ENCODE peak calls at places on chromosomes 5 and 9, in five cellular contexts. A is heart left ventricle; Z is activated CD4-positive, alpha-beta T cell treated with anti-CD3 and anti-CD28 coated beads, Interleukin-2, amount 10 ng/mL, durations not matched to agents 7 days and 5 days; H is CD8-positive, alpha-beta memory T cell; G is activated CD8-positive, alpha-beta memory T cell treated with anti-CD3 and anti-CD28 coated beads for 1 hour. C is an unnamed sample.

GRCh38 chr9:100473271-100474081 is 527 bp downstream of the TMEFF1 start:
- DNase-seq in A (peak), Z (peak), H (no peak), G (no peak), C (peak)

GRCh38 chr5:170338933-170339779 is 41.6 kb upstream of the LCP2 start:
- DNase-seq in A (no peak), Z (peak), H (peak), G (peak), C (no peak)

GRCh38 chr9:134413890-134414731 is 87.9 kb downstream of the RXRA start:
- DNase-seq in A (peak), Z (no peak), H (no peak), G (no peak), C (peak)

GRCh38 chr5:153546566-153546965 is 56.1 kb downstream of the GRIA1 start:
- DNase-seq in A (no peak), Z (no peak), H (no peak), G (no peak), C (no peak)

GRCh38 chr5:134125195-134126015 is 10.9 kb downstream of the TCF7 start:
- DNase-seq in A (peak), Z (no peak), H (no peak), G (no peak), C (peak)

GRCh38 chr5:10333154-10334006 is 20.1 kb upstream of the MARCHF6 start:
- DNase-seq in A (peak), Z (no peak), H (no peak), G (no peak), C (no peak)

GRCh38 chr5:151151793-151152192 is 5.8 kb downstream of the ANXA6 start:
- DNase-seq in A (no peak), Z (peak), H (no peak), G (no peak), C (no peak)

GRCh38 chr5:74412064-74412463 is 228.5 kb downstream of the ENC1 start:
- DNase-seq in A (no peak), Z (no peak), H (no peak), G (no peak), C (no peak)

GRCh38 chr5:132506094-132506692 is 15.6 kb upstream of the IRF1 start:
- DNase-seq in A (no peak), Z (no peak), H (no peak), G (no peak), C (peak)

GRCh38 chr9:114176601-114177295 is 21.4 kb downstream of the COL27A1 start:
- DNase-seq in A (no peak), Z (no peak), H (no peak), G (no peak), C (no peak)

GRCh38 chr5:168931638-168932345 is 352.6 kb upstream of the PANK3 start:
- DNase-seq in A (no peak), Z (no peak), H (no peak), G (no peak), C (peak)

GRCh38 chr5:142913728-142914338 is 143.7 kb downstream of the ARHGAP26 start:
- DNase-seq in A (no peak), Z (no peak), H (no peak), G (no peak), C (no peak)

GRCh38 chr9:132998861-132999635 is 20.6 kb downstream of the GFI1B start:
- DNase-seq in A (no peak), Z (no peak), H (no peak), G (no peak), C (no peak)

GRCh38 chr9:7439355-7439978 is 360.1 kb downstream of the DMAC1 start:
- DNase-seq in A (no peak), Z (no peak), H (no peak), G (no peak), C (peak)

GRCh38 chr9:86942352-86943222 is 4.7 kb downstream of the GAS1 start:
- DNase-seq in A (no peak), Z (no peak), H (no peak), G (no peak), C (no peak)

GRCh38 chr5:82105457-82105856 is 133.6 kb downstream of the ATG10 start:
- DNase-seq in A (no peak), Z (no peak), H (no peak), G (no peak), C (peak)

GRCh38 chr5:154189256-154189818 is 1.2 kb upstream of the GALNT10 start:
- DNase-seq in A (no peak), Z (no peak), H (no peak), G (no peak), C (peak)

GRCh38 chr5:67146981-67147380 is 49.6 kb downstream of the CD180 start:
- DNase-seq in A (no peak), Z (no peak), H (no peak), G (no peak), C (no peak)

GRCh38 chr9:111985315-111985714 is 88.7 kb downstream of the UGCG start:
- DNase-seq in A (no peak), Z (no peak), H (no peak), G (no peak), C (no peak)

GRCh38 chr5:78526049-78526525 is 122.5 kb downstream of the LHFPL2 start:
- DNase-seq in A (no peak), Z (no peak), H (no peak), G (no peak), C (no peak)

GRCh38 chr5:14749579-14750091 is 85.1 kb downstream of the OTULIN start:
- DNase-seq in A (no peak), Z (no peak), H (no peak), G (no peak), C (no peak)

GRCh38 chr5:62314431-62314830 is 8.4 kb downstream of the KIF2A start:
- DNase-seq in A (no peak), Z (no peak), H (no peak), G (no peak), C (no peak)

GRCh38 chr5:74596930-74597329 is 43.6 kb downstream of the ENC1 start:
- DNase-seq in A (no peak), Z (no peak), H (no peak), G (no peak), C (no peak)

GRCh38 chr5:176542596-176543427 is 5.6 kb upstream of the RNF44 start:
- DNase-seq in A (no peak), Z (peak), H (peak), G (no peak), C (no peak)

GRCh38 chr9:85302860-85303779 is 438.6 kb downstream of the AGTPBP1 start:
- DNase-seq in A (no peak), Z (no peak), H (no peak), G (no peak), C (no peak)

GRCh38 chr9:76570820-76571219 is 111.8 kb downstream of the GCNT1 start:
- DNase-seq in A (no peak), Z (no peak), H (no peak), G (no peak), C (no peak)

GRCh38 chr5:175444060-175444904 is at the start of gene DRD1:
- DNase-seq in A (no peak), Z (peak), H (peak), G (peak), C (peak)

GRCh38 chr9:68692519-68692918 is 12.5 kb upstream of the PIP5K1B start:
- DNase-seq in A (no peak), Z (no peak), H (no peak), G (no peak), C (no peak)

GRCh38 chr5:41176952-41177351 is 36.4 kb downstream of the C6 start:
- DNase-seq in A (no peak), Z (no peak), H (no peak), G (no peak), C (no peak)